ENCODE peak calls at places on chromosomes 2 and 18, in seven cellular contexts. One of them, this sample, is unnamed. For H3K4me1, the result is how much of the 10 kb centered on the place peaks cover.

GRCh38 chr2:152694161-152694661 is 23.1 kb downstream of the PRPF40A start:
- DNase-seq in HCT116: no peak
- DNase-seq in HepG2: no peak
- DNase-seq in K562: no peak
- DNase-seq in SK-N-SH: no peak
- DNase-seq in H1: no peak
- DNase-seq in GM12878: no peak
- DNase-seq in this sample: peak

GRCh38 chr2:129464036-129464435 is 515.4 kb upstream of the RAB6C start:
- DNase-seq in HCT116: no peak
- DNase-seq in HepG2: no peak
- DNase-seq in K562: no peak
- DNase-seq in SK-N-SH: no peak
- DNase-seq in H1: no peak
- DNase-seq in GM12878: no peak
- DNase-seq in this sample: no peak

GRCh38 chr2:85613717-85614515 is 2.0 kb upstream of the C2orf68 start:
- DNase-seq in HCT116: no peak
- DNase-seq in HepG2: no peak
- DNase-seq in K562: no peak
- DNase-seq in SK-N-SH: no peak
- DNase-seq in H1: no peak
- DNase-seq in GM12878: no peak
- DNase-seq in this sample: no peak

GRCh38 chr2:70767699-70768584 is at the start of gene ADD2:
- DNase-seq in HCT116: no peak
- DNase-seq in HepG2: no peak
- DNase-seq in K562: peak
- DNase-seq in SK-N-SH: peak
- DNase-seq in H1: no peak
- DNase-seq in GM12878: no peak
- DNase-seq in this sample: no peak

GRCh38 chr2:152376968-152377367 is 42.0 kb downstream of the FMNL2 start:
- DNase-seq in HCT116: no peak
- DNase-seq in HepG2: no peak
- DNase-seq in K562: no peak
- DNase-seq in SK-N-SH: no peak
- DNase-seq in H1: no peak
- DNase-seq in GM12878: no peak
- DNase-seq in this sample: no peak

GRCh38 chr2:96809951-96810782 is 5.9 kb upstream of the CNNM3 start:
- DNase-seq in HCT116: no peak
- DNase-seq in HepG2: peak
- DNase-seq in K562: peak
- DNase-seq in SK-N-SH: no peak
- DNase-seq in H1: no peak
- DNase-seq in GM12878: no peak
- DNase-seq in this sample: no peak

GRCh38 chr2:165778653-165779451 is 15.2 kb downstream of the GALNT3 start:
- DNase-seq in HCT116: no peak
- DNase-seq in HepG2: peak
- DNase-seq in K562: peak
- DNase-seq in SK-N-SH: no peak
- DNase-seq in H1: no peak
- DNase-seq in GM12878: no peak
- DNase-seq in this sample: peak

GRCh38 chr18:12823892-12824291 is 60.1 kb downstream of the PTPN2 start:
- DNase-seq in HCT116: no peak
- DNase-seq in HepG2: no peak
- DNase-seq in K562: no peak
- DNase-seq in SK-N-SH: no peak
- DNase-seq in H1: no peak
- DNase-seq in GM12878: no peak
- DNase-seq in this sample: no peak

GRCh38 chr18:3062798-3063563 is 50.0 kb upstream of the LPIN2 start:
- DNase-seq in HCT116: peak
- DNase-seq in HepG2: peak
- DNase-seq in K562: peak
- DNase-seq in SK-N-SH: peak
- DNase-seq in H1: no peak
- DNase-seq in GM12878: no peak
- DNase-seq in this sample: peak

GRCh38 chr2:96788393-96789244 is 27.4 kb upstream of the CNNM3 start:
- DNase-seq in HCT116: no peak
- DNase-seq in HepG2: no peak
- DNase-seq in K562: no peak
- DNase-seq in SK-N-SH: peak
- DNase-seq in H1: no peak
- DNase-seq in GM12878: no peak
- DNase-seq in this sample: no peak

GRCh38 chr18:74806700-74807416 is 209.2 kb downstream of the ZNF407 start:
- DNase-seq in HCT116: peak
- DNase-seq in HepG2: peak
- DNase-seq in K562: no peak
- DNase-seq in SK-N-SH: no peak
- DNase-seq in H1: no peak
- DNase-seq in GM12878: peak
- DNase-seq in this sample: peak

GRCh38 chr2:172249986-172250385 is 147.3 kb upstream of the DLX2 start:
- DNase-seq in HCT116: no peak
- DNase-seq in HepG2: no peak
- DNase-seq in K562: no peak
- DNase-seq in SK-N-SH: no peak
- DNase-seq in H1: no peak
- DNase-seq in GM12878: no peak
- DNase-seq in this sample: no peak

GRCh38 chr2:215621389-215621788 is 185.5 kb upstream of the FN1 start:
- DNase-seq in HCT116: no peak
- DNase-seq in HepG2: no peak
- DNase-seq in K562: no peak
- DNase-seq in SK-N-SH: no peak
- DNase-seq in H1: no peak
- DNase-seq in GM12878: no peak
- DNase-seq in this sample: no peak

GRCh38 chr2:241020201-241020600 is 21.8 kb downstream of the SNED1 start:
- DNase-seq in HCT116: no peak
- DNase-seq in HepG2: no peak
- DNase-seq in K562: no peak
- DNase-seq in SK-N-SH: no peak
- DNase-seq in H1: no peak
- DNase-seq in GM12878: no peak
- DNase-seq in this sample: no peak

GRCh38 chr2:73418343-73418742 is 32.7 kb downstream of the ALMS1 start:
- DNase-seq in HCT116: no peak
- DNase-seq in HepG2: no peak
- DNase-seq in K562: no peak
- DNase-seq in SK-N-SH: no peak
- DNase-seq in H1: no peak
- DNase-seq in GM12878: no peak
- DNase-seq in this sample: no peak

GRCh38 chr2:2324565-2325101 is 6.4 kb downstream of the MYT1L start:
- DNase-seq in HCT116: no peak
- DNase-seq in HepG2: no peak
- DNase-seq in K562: no peak
- DNase-seq in SK-N-SH: peak
- DNase-seq in H1: no peak
- DNase-seq in GM12878: no peak
- DNase-seq in this sample: no peak

GRCh38 chr2:240319855-240320560 is 115.5 kb upstream of the GPC1 start:
- DNase-seq in HCT116: peak
- DNase-seq in HepG2: no peak
- DNase-seq in K562: peak
- DNase-seq in SK-N-SH: peak
- DNase-seq in H1: peak
- DNase-seq in GM12878: no peak
- DNase-seq in this sample: no peak

GRCh38 chr18:56789004-56789888 is 138.1 kb downstream of the WDR7 start:
- DNase-seq in HCT116: peak
- DNase-seq in HepG2: peak
- DNase-seq in K562: peak
- DNase-seq in SK-N-SH: peak
- DNase-seq in H1: no peak
- DNase-seq in GM12878: no peak
- DNase-seq in this sample: peak

GRCh38 chr2:230905448-230906430 is 19.3 kb downstream of the GPR55 start:
- DNase-seq in HCT116: peak
- DNase-seq in HepG2: peak
- DNase-seq in K562: peak
- DNase-seq in SK-N-SH: no peak
- DNase-seq in H1: no peak
- DNase-seq in GM12878: no peak
- DNase-seq in this sample: no peak

GRCh38 chr2:230906471-230907230 is 18.4 kb downstream of the GPR55 start:
- DNase-seq in HCT116: no peak
- DNase-seq in HepG2: no peak
- DNase-seq in K562: no peak
- DNase-seq in SK-N-SH: no peak
- DNase-seq in H1: no peak
- DNase-seq in GM12878: no peak
- DNase-seq in this sample: no peak

GRCh38 chr2:230907361-230908093 is 17.5 kb downstream of the GPR55 start:
- DNase-seq in HCT116: no peak
- DNase-seq in HepG2: no peak
- DNase-seq in K562: peak
- DNase-seq in SK-N-SH: no peak
- DNase-seq in H1: no peak
- DNase-seq in GM12878: no peak
- DNase-seq in this sample: no peak

GRCh38 chr2:230903251-230904150 is 21.5 kb downstream of the GPR55 start:
- DNase-seq in HCT116: no peak
- DNase-seq in HepG2: no peak
- DNase-seq in K562: no peak
- DNase-seq in SK-N-SH: no peak
- DNase-seq in H1: no peak
- DNase-seq in GM12878: no peak
- DNase-seq in this sample: no peak

GRCh38 chr2:230904856-230905447 is 20.1 kb downstream of the GPR55 start:
- DNase-seq in HCT116: no peak
- DNase-seq in HepG2: no peak
- DNase-seq in K562: no peak
- DNase-seq in SK-N-SH: no peak
- DNase-seq in H1: no peak
- DNase-seq in GM12878: no peak
- DNase-seq in this sample: no peak
- TF ChIP-seq SIN3A in HCT116: no peak
- TF ChIP-seq SIN3A in HepG2: no peak
- TF ChIP-seq SIN3A in K562: no peak
- TF ChIP-seq SIN3A in SK-N-SH: no peak
- TF ChIP-seq SIN3A in H1: no peak
- TF ChIP-seq SIN3A in GM12878: no peak
- TF ChIP-seq SIN3A in this sample: no peak

DNA sequence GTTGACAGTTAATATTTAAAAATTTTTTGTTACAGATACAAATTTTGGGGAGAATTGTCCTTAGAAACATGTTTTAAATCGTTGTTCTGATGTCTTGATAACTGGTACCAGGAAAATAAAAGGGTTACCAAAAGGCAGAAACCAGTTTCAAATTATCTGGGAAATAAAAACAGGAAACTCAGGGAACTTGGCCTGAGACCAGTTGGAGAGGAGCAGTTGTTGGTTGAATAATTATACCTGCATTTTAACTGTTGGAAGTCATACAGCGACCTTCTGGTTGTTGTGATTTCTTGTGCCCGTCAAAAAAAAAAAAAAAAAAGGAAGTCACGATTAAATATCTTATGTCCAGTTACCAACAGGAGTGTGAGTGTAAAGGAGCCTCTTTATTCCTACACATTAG is 51.8 kb downstream of the CRIM1 start:
- DNase-seq in HCT116: no peak
- DNase-seq in HepG2: no peak
- DNase-seq in K562: no peak
- DNase-seq in SK-N-SH: no peak
- DNase-seq in H1: no peak
- DNase-seq in GM12878: no peak
- DNase-seq in this sample: no peak
- H3K4me1 ChIP-seq in HCT116: under half
- H3K4me1 ChIP-seq in HepG2: under half
- H3K4me1 ChIP-seq in K562: under half
- H3K4me1 ChIP-seq in SK-N-SH: half or more
- H3K4me1 ChIP-seq in H1: under half
- H3K4me1 ChIP-seq in GM12878: under half
- H3K4me1 ChIP-seq in this sample: half or more

DNA sequence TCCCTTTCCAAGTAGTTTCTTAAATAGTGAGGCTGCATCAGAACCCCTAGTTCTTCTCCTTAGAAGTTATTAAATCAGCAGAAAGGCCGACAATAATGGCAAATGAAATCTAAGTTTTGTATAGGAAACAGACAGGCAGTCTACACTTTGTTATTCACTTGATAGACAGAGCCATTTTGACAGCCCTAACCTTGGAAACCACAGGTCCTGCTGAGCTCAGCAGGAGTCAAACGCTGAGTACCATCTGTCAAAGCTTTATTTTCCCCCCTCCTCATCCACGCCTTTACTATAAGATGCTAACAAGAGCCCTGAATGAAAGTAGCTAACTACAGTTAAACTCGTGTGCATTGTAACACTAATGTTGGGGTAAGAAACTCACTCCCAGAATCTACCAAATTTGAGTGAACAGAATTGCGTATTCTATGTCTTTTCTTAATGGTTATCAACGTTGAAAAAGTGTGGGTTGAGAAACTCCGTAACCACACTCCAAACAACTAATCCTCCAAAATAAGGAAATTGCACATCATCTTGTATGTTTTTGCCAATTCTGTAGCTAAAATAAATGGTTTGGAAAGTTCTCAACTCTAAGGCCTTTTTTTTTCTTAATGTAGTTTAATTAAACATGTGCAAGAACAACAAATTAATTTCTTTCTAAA is 90.6 kb upstream of the EFEMP1 start:
- DNase-seq in HCT116: no peak
- DNase-seq in HepG2: no peak
- DNase-seq in K562: no peak
- DNase-seq in SK-N-SH: no peak
- DNase-seq in H1: no peak
- DNase-seq in GM12878: no peak
- DNase-seq in this sample: no peak
- TF ChIP-seq POLR2AphosphoS5 in HCT116: no peak
- TF ChIP-seq POLR2AphosphoS5 in HepG2: no peak
- TF ChIP-seq POLR2AphosphoS5 in K562: no peak
- TF ChIP-seq POLR2AphosphoS5 in SK-N-SH: no peak
- TF ChIP-seq POLR2AphosphoS5 in H1: no peak
- TF ChIP-seq POLR2AphosphoS5 in GM12878: no peak
- TF ChIP-seq POLR2AphosphoS5 in this sample: no peak

DNA sequence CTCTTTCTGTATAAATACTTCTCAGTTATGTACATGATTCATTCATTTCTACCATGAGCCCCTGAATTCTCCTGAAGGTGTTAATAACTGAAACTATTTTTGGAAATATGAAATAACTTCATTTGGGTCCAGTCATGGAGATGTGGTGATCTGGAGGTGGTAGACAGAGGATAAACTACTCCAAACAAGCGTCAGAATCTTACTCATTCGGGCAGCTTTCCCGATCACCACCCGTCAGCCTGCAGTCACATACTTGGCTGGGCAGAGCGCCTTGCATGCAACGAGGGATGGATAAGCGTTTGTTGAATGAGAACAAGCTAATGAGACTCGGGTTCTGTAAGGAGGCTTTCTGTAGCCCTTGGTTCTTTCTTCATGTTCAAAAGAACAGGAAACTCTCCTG is 222.7 kb downstream of the CD226 start:
- DNase-seq in HCT116: no peak
- DNase-seq in HepG2: no peak
- DNase-seq in K562: no peak
- DNase-seq in SK-N-SH: no peak
- DNase-seq in H1: no peak
- DNase-seq in GM12878: no peak
- DNase-seq in this sample: no peak
- TF ChIP-seq SIN3A in HCT116: no peak
- TF ChIP-seq SIN3A in HepG2: no peak
- TF ChIP-seq SIN3A in K562: no peak
- TF ChIP-seq SIN3A in SK-N-SH: no peak
- TF ChIP-seq SIN3A in H1: no peak
- TF ChIP-seq SIN3A in GM12878: no peak
- TF ChIP-seq SIN3A in this sample: no peak

GRCh38 chr2:127877626-127878025 is 8.1 kb downstream of the AMMECR1L start:
- DNase-seq in HCT116: no peak
- DNase-seq in HepG2: no peak
- DNase-seq in K562: no peak
- DNase-seq in SK-N-SH: no peak
- DNase-seq in H1: no peak
- DNase-seq in GM12878: no peak
- DNase-seq in this sample: no peak
- H3K4me1 ChIP-seq in HCT116: under half
- H3K4me1 ChIP-seq in HepG2: under half
- H3K4me1 ChIP-seq in K562: under half
- H3K4me1 ChIP-seq in SK-N-SH: under half
- H3K4me1 ChIP-seq in H1: under half
- H3K4me1 ChIP-seq in GM12878: under half
- H3K4me1 ChIP-seq in this sample: under half